ENCODE peak calls at places on chromosomes 5 and 9, in six cellular contexts. H is ACHN, T is globus pallidus, B is left cardiac atrium, W is nephron progenitor cell, L is cardiac fibroblast. A is an unnamed sample.

GRCh38 chr5:62942384-62942783 is 363.8 kb downstream of the LRRC70 start:
- DNase-seq in W (no peak), T (no peak), L (peak), H (no peak), B (no peak), A (no peak)

GRCh38 chr9:33813712-33814641 is 3.0 kb upstream of the UBE2R2 start:
- DNase-seq in W (no peak), T (peak), H (peak), B (no peak), L (peak), A (no peak)

GRCh38 chr9:68997676-68998075 is 16.2 kb downstream of the PRKACG start:
- DNase-seq in L (no peak), B (no peak), H (no peak), W (no peak), T (no peak), A (no peak)

GRCh38 chr5:77876862-77877502 is 100.8 kb upstream of the TBCA start:
- DNase-seq in T (no peak), B (no peak), L (peak), H (no peak), W (no peak), A (no peak)

GRCh38 chr5:53041071-53041692 is 52.0 kb downstream of the ITGA2 start:
- DNase-seq in W (no peak), L (peak), T (peak), H (no peak), B (no peak), A (no peak)

GRCh38 chr5:165209101-165209727 is 1703.8 kb downstream of the MAT2B start:
- DNase-seq in T (peak), H (peak), B (no peak), W (peak), L (peak), A (no peak)

GRCh38 chr9:79858509-79858908 is 286.7 kb downstream of the TLE4 start:
- DNase-seq in W (no peak), L (peak), B (no peak), T (peak), H (peak), A (no peak)

GRCh38 chr9:129383005-129383414 is 204.9 kb upstream of the IER5L start:
- DNase-seq in H (no peak), B (peak), T (peak), W (peak), L (no peak), A (peak)

GRCh38 chr9:129697956-129698757 is 32.7 kb downstream of the PRRX2 start:
- DNase-seq in L (no peak), T (no peak), W (no peak), H (no peak), B (peak), A (no peak)

GRCh38 chr5:180495991-180496741 is 2.0 kb downstream of the CNOT6 start:
- DNase-seq in L (no peak), T (no peak), W (no peak), B (no peak), H (no peak), A (no peak)